ENCODE peak calls at places on chromosomes 16 and 17, in six cellular contexts. M, I, N, O, J and L are unnamed samples.

GRCh38 chr17:38511126-38512108 is 83.2 kb downstream of the ARHGAP23 start:
- DNase-seq in J (no peak), N (peak; percentile 37), I (no peak), M (no peak), O (no peak), L (no peak)

GRCh38 chr16:66035096-66035495 is 331.4 kb upstream of the CDH5 start:
- DNase-seq in N (no peak), M (no peak), I (no peak), J (no peak), O (no peak), L (no peak)

GRCh38 chr16:11108466-11108805 is 147.6 kb downstream of the SOCS1 start:
- DNase-seq in O (no peak), M (no peak), I (no peak), N (no peak), J (no peak), L (no peak)

GRCh38 chr16:50050802-50051201 is 15.0 kb upstream of the HEATR3 start:
- DNase-seq in J (no peak), M (no peak), N (peak; percentile 22), I (no peak), O (no peak), L (no peak)

GRCh38 chr17:236641-237405 is 55.4 kb upstream of the DOC2B start:
- DNase-seq in O (no peak), I (no peak), J (no peak), M (no peak), N (no peak), L (no peak)

GRCh38 chr17:20935740-20936139 is 107.1 kb downstream of the USP22 start:
- DNase-seq in N (peak; percentile 81), J (no peak), M (no peak), I (no peak), O (no peak), L (no peak)

GRCh38 chr17:66383353-66383752 is 80.9 kb downstream of the PRKCA start:
- DNase-seq in O (no peak), J (no peak), I (no peak), N (peak; percentile 95), M (no peak), L (no peak)

GRCh38 chr17:78726471-78727010 is 55.5 kb downstream of the CYTH1 start:
- DNase-seq in I (no peak), M (no peak), N (no peak), J (no peak), O (no peak), L (no peak)

GRCh38 chr16:3021449-3022207 is 1.5 kb downstream of the TNFRSF12A start:
- DNase-seq in I (peak; percentile 77), J (peak; percentile 79), M (peak; percentile 79), N (peak; percentile 80), O (peak; percentile 80), L (peak; percentile 76)

GRCh38 chr16:48441863-48442279 is 56.7 kb upstream of the SIAH1 start:
- DNase-seq in O (no peak), I (no peak), N (no peak), J (no peak), M (no peak), L (no peak)

GRCh38 chr17:73013816-73014663 is 78.4 kb downstream of the SLC39A11 start:
- DNase-seq in O (no peak), J (no peak), N (peak; percentile 14), M (no peak), I (no peak), L (no peak)

GRCh38 chr17:78915872-78916632 is 9.1 kb downstream of the TIMP2 start:
- DNase-seq in M (no peak), O (peak; percentile 42), I (no peak), J (no peak), N (peak; percentile 82), L (no peak)

GRCh38 chr17:3935140-3935542 is 18.9 kb upstream of the P2RX1 start:
- DNase-seq in N (peak; percentile 77), M (peak; percentile 62), O (peak; percentile 87), I (no peak), J (peak; percentile 30), L (no peak)

GRCh38 chr16:15507959-15508336 is 73.6 kb downstream of the BMERB1 start:
- DNase-seq in I (no peak), M (no peak), O (no peak), N (no peak), J (no peak), L (no peak)

GRCh38 chr16:79658301-79659001 is 57.9 kb upstream of the MAF start:
- DNase-seq in J (peak; percentile 42), I (no peak), M (no peak), N (peak; percentile 83), O (peak; percentile 53), L (no peak)